ENCODE peak calls at places on chromosomes 11 and 22, in eight cellular contexts. I is KBM-7; Q is GM19239; L is stimulated activated CD8-positive, alpha-beta memory T cell treated with anti-CD3 and anti-CD28 coated beads, Interleukin-2, amount 100 ng/mL, for 1 hour; J is EL; C is SK-N-DZ; H is CD4-positive, alpha-beta memory T cell; X is mucosa of gallbladder. B is an unnamed sample.

GRCh38 chr11:91265946-91266345 is 958.7 kb upstream of the FAT3 start:
- DNase-seq in I (no peak), Q (no peak), L (no peak), J (no peak), C (no peak), H (no peak), X (no peak), B (no peak)

GRCh38 chr11:112285918-112286317 is 25.3 kb upstream of the PLET1 start:
- DNase-seq in I (no peak), Q (no peak), L (no peak), J (peak), C (no peak), H (no peak), X (no peak), B (no peak)

GRCh38 chr11:68774188-68774585 is 22.9 kb upstream of the TESMIN start:
- DNase-seq in I (no peak), Q (no peak), L (no peak), J (no peak), C (no peak), H (no peak), X (no peak), B (no peak)

GRCh38 chr11:116980136-116980793 is 118.0 kb downstream of the SIK3 start:
- DNase-seq in I (peak), Q (peak), L (no peak), J (no peak), C (no peak), H (no peak), X (no peak), B (no peak)

GRCh38 chr11:26704249-26704648 is 17.6 kb downstream of the SLC5A12 start:
- DNase-seq in I (no peak), Q (no peak), L (no peak), J (no peak), C (no peak), H (no peak), X (no peak), B (no peak)

GRCh38 chr11:1307998-1308744 is 1.3 kb downstream of the TOLLIP start:
- DNase-seq in I (no peak), Q (no peak), L (no peak), J (no peak), C (no peak), H (no peak), X (no peak), B (no peak)

GRCh38 chr11:80034801-80035200 is 594.0 kb upstream of the TENM4 start:
- DNase-seq in I (no peak), Q (no peak), L (no peak), J (no peak), C (no peak), H (no peak), X (no peak), B (no peak)

GRCh38 chr22:25698986-25699385 is 43.0 kb upstream of the MYO18B start:
- DNase-seq in I (no peak), Q (no peak), L (no peak), J (no peak), C (no peak), H (no peak), X (no peak), B (no peak)

GRCh38 chr11:5235364-5236095 is 1.2 kb upstream of the HBD start:
- DNase-seq in I (no peak), Q (no peak), L (no peak), J (no peak), C (no peak), H (no peak), X (no peak), B (no peak)

GRCh38 chr11:76007179-76007578 is 192.2 kb downstream of the UVRAG start:
- DNase-seq in I (no peak), Q (no peak), L (no peak), J (peak), C (no peak), H (no peak), X (no peak), B (no peak)

GRCh38 chr11:117094776-117095175 is 3.5 kb downstream of the SIK3 start:
- DNase-seq in I (no peak), Q (no peak), L (no peak), J (peak), C (no peak), H (no peak), X (no peak), B (no peak)

GRCh38 chr11:105611837-105612480 is 2.1 kb downstream of the GRIA4 start:
- DNase-seq in I (no peak), Q (no peak), L (no peak), J (no peak), C (peak), H (no peak), X (no peak), B (no peak)

GRCh38 chr11:96567193-96567592 is 177.4 kb downstream of the JRKL start:
- DNase-seq in I (peak), Q (no peak), L (no peak), J (no peak), C (no peak), H (no peak), X (no peak), B (no peak)

GRCh38 chr22:11325767-11326166 is 4202.2 kb upstream of the OR11H1 start:
- DNase-seq in I (no peak), Q (no peak), L (no peak), J (no peak), C (no peak), H (no peak), X (no peak), B (no peak)

GRCh38 chr22:20551805-20552449 is 44.5 kb downstream of the MED15 start:
- DNase-seq in I (no peak), Q (no peak), L (no peak), J (no peak), C (no peak), H (no peak), X (no peak), B (no peak)